ENCODE peak calls at places on chromosomes 11 and 22, in six cellular contexts. D is endothelial cell of umbilical vein, L is kidney, H is right lobe of liver, S is Karpas-422, Q is transverse colon. G is an unnamed sample. For H3K4me1, the result is how much of the 10 kb centered on the place peaks cover.

GRCh38 chr11:94010136-94010535 is 11.0 kb upstream of the HEPHL1 start:
- DNase-seq in D (no peak), L (no peak), H (no peak), S (peak), Q (no peak), G (no peak)

GRCh38 chr11:108959124-108959761 is 294.4 kb downstream of the DDX10 start:
- DNase-seq in D (no peak), L (no peak), H (no peak), S (no peak), Q (no peak), G (no peak)

GRCh38 chr22:46110215-46110614 is 40.1 kb upstream of the PPARA start:
- DNase-seq in D (no peak), L (no peak), H (no peak), S (peak), Q (no peak), G (no peak)

GRCh38 chr22:20741634-20742581 is 32.0 kb upstream of the SERPIND1 start:
- DNase-seq in D (peak), L (peak), H (no peak), S (peak), Q (peak), G (no peak)

GRCh38 chr22:46069518-46070214 is 80.7 kb upstream of the PPARA start:
- DNase-seq in D (peak), L (no peak), H (peak), S (peak), Q (peak), G (peak)

GRCh38 chr11:127098684-127099083 is 98.1 kb upstream of the KIRREL3 start:
- DNase-seq in D (no peak), L (no peak), H (no peak), S (no peak), Q (no peak), G (no peak)

GRCh38 chr11:18372187-18372586 is 22.2 kb upstream of the LDHA start:
- DNase-seq in D (no peak), L (no peak), H (no peak), S (no peak), Q (no peak), G (no peak)

GRCh38 chr22:36366291-36366708 is 21.5 kb downstream of the MYH9 start:
- DNase-seq in D (peak), L (peak), H (no peak), S (no peak), Q (no peak), G (no peak)

GRCh38 chr11:118572914-118573550 is 823 bp downstream of the ARCN1 start:
- DNase-seq in D (peak), L (no peak), H (no peak), S (peak), Q (no peak), G (no peak)

GRCh38 chr11:73072935-73073481 is 69.1 kb downstream of the FCHSD2 start:
- DNase-seq in D (peak), L (no peak), H (no peak), S (peak), Q (no peak), G (no peak)

GRCh38 chr11:134514354-134514951 is 102.4 kb upstream of the B3GAT1 start:
- DNase-seq in D (no peak), L (peak), H (peak), S (no peak), Q (no peak), G (no peak)

GRCh38 chr11:76690736-76691135 is 20.2 kb upstream of the LRRC32 start:
- DNase-seq in D (no peak), L (no peak), H (no peak), S (no peak), Q (no peak), G (no peak)

DNA sequence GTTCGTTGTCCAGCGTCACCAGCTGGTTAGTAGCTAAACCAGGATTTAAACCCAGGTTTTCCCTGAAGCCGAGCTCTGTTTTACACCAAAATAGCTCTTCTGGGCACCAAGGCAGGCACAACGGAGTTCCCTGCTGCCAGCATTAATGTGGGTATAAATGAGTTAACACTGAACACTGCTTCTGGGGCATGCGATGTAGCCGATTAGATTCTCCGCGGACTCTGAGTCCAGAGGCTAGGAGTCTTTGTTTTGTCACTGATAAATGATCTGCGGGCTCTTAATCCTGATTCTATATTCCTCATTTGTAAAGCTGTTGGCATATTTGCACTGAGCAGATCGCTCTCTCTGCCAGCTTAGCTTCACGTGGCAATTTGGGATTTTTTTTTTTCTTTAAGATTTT is 16.8 kb upstream of the LDLRAD3 start:
- DNase-seq in D (no peak), L (no peak), H (no peak), S (no peak), Q (no peak), G (no peak)
- H3K4me1 ChIP-seq in D (under half), L (under half), H (under half), S (under half), Q (under half), G (under half)

DNA sequence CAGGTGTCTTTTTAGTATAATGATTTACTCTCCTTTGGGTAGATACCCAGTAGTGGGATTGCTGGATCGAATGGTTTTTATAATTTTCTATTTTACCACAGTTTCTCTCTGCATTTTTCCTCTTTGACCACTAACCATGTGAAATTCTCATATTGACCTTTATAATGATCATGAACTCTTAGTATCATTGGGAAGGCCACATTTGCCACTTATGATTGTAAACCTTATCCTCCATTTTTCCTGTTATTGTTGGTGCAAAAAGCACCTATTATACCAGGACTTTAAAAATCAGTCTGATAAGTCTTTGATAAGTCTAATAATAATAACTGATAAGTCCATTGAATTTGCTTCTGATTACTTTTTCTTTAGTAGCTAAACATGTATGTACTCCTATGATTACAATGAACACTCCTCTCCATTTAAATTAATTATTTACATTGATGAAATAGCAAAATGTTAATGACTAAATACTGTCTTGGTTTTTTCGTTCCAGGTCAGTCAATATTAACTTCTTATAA is 9.6 kb downstream of the NEAT1 start:
- DNase-seq in D (peak), L (no peak), H (no peak), S (no peak), Q (no peak), G (no peak)
- H3K4me3 ChIP-seq in D (no peak), L (peak), H (no peak), S (no peak), Q (no peak), G (no peak)

DNA sequence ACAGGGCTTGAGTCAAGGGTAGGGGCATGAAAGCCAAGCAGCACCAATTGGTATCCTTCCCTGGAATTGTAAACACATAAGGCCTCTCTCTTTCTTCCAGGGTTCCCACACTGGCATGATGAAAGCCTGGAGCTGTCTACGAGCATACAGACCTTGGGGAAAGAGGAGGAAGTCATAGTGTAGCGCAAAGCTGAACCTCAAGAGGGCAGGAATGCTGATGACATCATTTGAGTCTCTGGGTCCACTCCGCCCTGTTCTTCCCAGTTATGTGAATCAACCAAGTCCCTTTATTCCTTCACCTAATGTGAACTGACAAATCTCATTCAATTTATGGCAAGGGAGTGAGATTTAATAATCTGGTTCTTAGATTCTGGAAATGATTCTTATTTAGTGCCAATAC is 266.4 kb upstream of the NCAM1 start:
- DNase-seq in D (no peak), L (no peak), H (no peak), S (no peak), Q (no peak), G (no peak)
- H3K27ac ChIP-seq in D (no peak), L (no peak), H (no peak), S (no peak), Q (no peak), G (no peak)

DNA sequence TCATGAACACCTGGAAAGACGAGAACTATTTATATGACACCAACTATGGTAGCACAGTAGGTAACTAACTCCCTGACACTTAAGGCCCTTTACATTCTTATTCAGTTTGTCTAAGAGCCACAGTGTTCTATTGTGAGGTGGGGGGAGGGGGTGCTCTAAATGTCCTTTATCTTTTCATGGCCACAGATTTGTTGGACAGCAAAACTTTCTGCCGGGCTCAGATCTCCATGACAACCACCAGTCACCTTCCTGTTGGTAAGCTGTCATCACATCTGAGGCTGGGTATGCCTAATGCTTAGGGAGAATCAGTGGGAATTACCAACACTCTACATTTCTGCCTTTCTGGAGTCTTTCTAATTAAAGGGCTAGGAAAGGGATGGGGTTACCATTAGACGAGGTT is 30.7 kb downstream of the EHF start:
- DNase-seq in D (peak), L (no peak), H (no peak), S (no peak), Q (no peak), G (no peak)
- H3K4me1 ChIP-seq in D (under half), L (under half), H (under half), S (under half), Q (under half), G (under half)

GRCh38 chr11:2989551-2989950 is 2.6 kb downstream of the NAP1L4 start:
- DNase-seq in D (peak), L (no peak), H (no peak), S (no peak), Q (no peak), G (no peak)
- H3K4me3 ChIP-seq in D (no peak), L (peak), H (no peak), S (peak), Q (peak), G (peak)

GRCh38 chr11:8021920-8022319 is 34.8 kb downstream of the EIF3F start:
- DNase-seq in D (no peak), L (no peak), H (no peak), S (no peak), Q (no peak), G (no peak)
- H3K27ac ChIP-seq in D (no peak), L (peak), H (no peak), S (no peak), Q (no peak), G (no peak)

GRCh38 chr11:61607920-61608599 is 27.2 kb upstream of the SYT7 start:
- DNase-seq in D (no peak), L (no peak), H (no peak), S (no peak), Q (no peak), G (no peak)
- H3K4me1 ChIP-seq in D (under half), L (under half), H (under half), S (under half), Q (under half), G (under half)

GRCh38 chr11:66317322-66317765 is 500 bp upstream of the CD248 start:
- DNase-seq in D (peak), L (peak), H (no peak), S (peak), Q (no peak), G (no peak)

GRCh38 chr11:66315498-66315885 is 1.4 kb downstream of the CD248 start:
- DNase-seq in D (no peak), L (peak), H (no peak), S (no peak), Q (no peak), G (peak)

GRCh38 chr11:66317766-66318575 is 1.1 kb upstream of the CD248 start:
- DNase-seq in D (no peak), L (peak), H (peak), S (peak), Q (peak), G (no peak)

GRCh38 chr11:66315921-66316811 is 678 bp downstream of the CD248 start:
- DNase-seq in D (no peak), L (peak), H (no peak), S (no peak), Q (no peak), G (peak)

GRCh38 chr11:66316849-66317251 is at the start of gene CD248:
- DNase-seq in D (peak), L (peak), H (no peak), S (no peak), Q (peak), G (no peak)
- H3K4me3 ChIP-seq in D (peak), L (peak), H (peak), S (peak), Q (peak), G (peak)

GRCh38 chr11:5690216-5690615 is 626 bp downstream of the TRIM22 start:
- DNase-seq in D (peak), L (no peak), H (no peak), S (peak), Q (no peak), G (no peak)
- H3K27ac ChIP-seq in D (peak), L (peak), H (peak), S (peak), Q (peak), G (peak)

DNA sequence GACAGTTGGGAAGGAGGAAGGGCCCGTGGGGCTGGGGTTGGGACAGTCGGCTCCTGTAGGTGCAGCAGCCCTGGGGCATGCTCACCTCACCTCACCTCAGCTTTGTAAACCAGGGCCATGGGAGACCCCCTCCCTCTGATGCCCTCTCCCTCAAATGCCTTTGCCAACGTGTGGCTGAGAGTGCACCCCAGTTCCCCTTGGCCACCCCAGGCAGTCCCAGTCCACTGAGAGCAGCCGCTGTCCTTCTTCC is 4.2 kb upstream of the NEAT1 start:
- DNase-seq in D (no peak), L (no peak), H (no peak), S (no peak), Q (no peak), G (no peak)
- H3K4me1 ChIP-seq in D (half or more), L (under half), H (under half), S (half or more), Q (under half), G (under half)

G was measured in pancreas.